ENCODE peak calls at places on chromosomes 2 and 18, in four cellular contexts. X, V, J and E are unnamed samples.

GRCh38 chr2:203949228-203949627 is 12.7 kb downstream of the ICOS start:
- DNase-seq in V (no peak), X (no peak), J (no peak), E (peak)

GRCh38 chr2:3778841-3779505 is 75.6 kb downstream of the DCDC2C start:
- DNase-seq in X (no peak), V (no peak), J (no peak), E (no peak)

GRCh38 chr2:155368934-155369333 is 670.4 kb downstream of the KCNJ3 start:
- DNase-seq in X (no peak), V (no peak), J (no peak), E (peak)

GRCh38 chr2:42842418-42842817 is 50.0 kb upstream of the HAAO start:
- DNase-seq in V (no peak), J (no peak), X (no peak), E (no peak)

GRCh38 chr2:241300000-241300399 is 15.5 kb downstream of the HDLBP start:
- DNase-seq in J (no peak), X (no peak), V (no peak), E (no peak)

GRCh38 chr2:24105816-24106215 is 17.3 kb downstream of the PFN4 start:
- DNase-seq in J (no peak), X (no peak), V (no peak), E (no peak)

GRCh38 chr2:102141915-102142828 is at the start of gene IL1R1:
- DNase-seq in J (peak), X (peak), V (peak), E (peak)

GRCh38 chr2:11175293-11175795 is 20.1 kb downstream of the SLC66A3 start:
- DNase-seq in J (no peak), V (no peak), X (no peak), E (peak)

GRCh38 chr18:39935598-39935997 is 2019.4 kb upstream of the PIK3C3 start:
- DNase-seq in V (no peak), J (no peak), X (no peak), E (no peak)

GRCh38 chr2:101830555-101830954 is 133.0 kb downstream of the MAP4K4 start:
- DNase-seq in J (no peak), V (no peak), X (no peak), E (peak)

GRCh38 chr18:11336241-11336640 is 186.9 kb upstream of the PIEZO2 start:
- DNase-seq in V (no peak), J (no peak), X (no peak), E (no peak)

GRCh38 chr2:220465700-220466099 is 838.3 kb downstream of the SLC4A3 start:
- DNase-seq in X (no peak), J (no peak), V (no peak), E (no peak)

DNA sequence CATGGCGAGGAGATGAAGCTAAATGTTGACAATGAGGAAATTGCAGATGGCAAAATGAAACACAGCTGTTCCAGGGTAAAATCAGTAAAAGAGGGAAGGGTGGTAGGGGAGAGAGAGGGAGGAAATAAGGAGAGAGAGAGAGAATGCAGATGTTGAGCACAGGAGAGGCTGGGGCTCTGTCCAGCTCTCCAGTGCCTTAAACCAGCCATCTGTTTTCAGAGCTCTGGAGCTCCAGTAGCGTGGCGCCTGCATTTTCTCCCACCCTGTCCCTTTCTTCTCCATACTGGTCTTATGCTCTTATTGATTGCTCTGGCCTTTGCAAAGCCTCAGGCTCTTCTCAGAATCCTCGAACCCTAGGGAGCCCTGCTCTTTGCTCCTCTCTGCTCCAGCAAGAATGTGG is 52.7 kb upstream of the BOD1L2 start:
- DNase-seq in V (no peak), J (no peak), X (no peak), E (no peak)
- H4K5ac ChIP-seq in V (no peak), J (no peak), X (no peak), E (no peak)

GRCh38 chr2:195106681-195107380 is 550.2 kb upstream of the SLC39A10 start:
- DNase-seq in V (no peak), X (no peak), J (no peak), E (no peak)
- H4K5ac ChIP-seq in V (no peak), X (no peak), J (no peak), E (no peak)

GRCh38 chr2:18845854-18846253 is 256.5 kb upstream of the NT5C1B start:
- DNase-seq in J (no peak), X (no peak), V (no peak), E (no peak)
- H4K5ac ChIP-seq in J (no peak), X (no peak), V (no peak), E (no peak)

DNA sequence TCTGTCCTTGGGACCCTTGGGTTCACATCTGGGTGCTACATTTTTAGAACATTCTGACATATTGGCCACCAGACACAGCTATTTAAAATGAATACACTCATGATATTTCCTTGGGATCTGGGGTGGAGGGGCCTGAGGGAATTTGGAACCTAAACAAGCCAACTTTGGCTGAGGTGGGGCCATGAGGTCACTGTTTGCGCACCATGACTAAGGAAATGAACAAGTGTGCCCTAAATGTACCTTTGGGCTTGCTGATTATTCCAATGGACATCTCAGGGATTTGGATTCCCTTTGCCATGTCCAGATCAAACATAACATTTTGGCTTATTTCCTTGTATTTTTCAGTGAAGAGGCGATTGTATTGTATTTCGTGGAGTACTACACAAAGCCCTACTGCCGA is 80.5 kb upstream of the SEC11C start:
- DNase-seq in J (no peak), X (no peak), V (no peak), E (no peak)
- H4K5ac ChIP-seq in J (no peak), X (no peak), V (no peak), E (no peak)

GRCh38 chr2:236158969-236159777 is 9.0 kb downstream of the GBX2 start:
- DNase-seq in V (no peak), J (peak), X (peak), E (no peak)
- H4K5ac ChIP-seq in V (no peak), J (no peak), X (no peak), E (no peak)